ENCODE peak calls at places on chromosomes 3 and 15, in five cellular contexts. M, D, V, X and W are unnamed samples.

GRCh38 chr3:3798641-3799113 is 554 bp upstream of the LRRN1 start:
- DNase-seq in M (no peak), D (no peak), V (no peak), X (peak; percentile 35), W (no peak)

GRCh38 chr3:44555753-44556152 is 760 bp downstream of the ZKSCAN7 start:
- DNase-seq in M (no peak), D (no peak), V (no peak), X (no peak), W (no peak)

GRCh38 chr3:122681294-122682015 is 816 bp downstream of the PARP14 start:
- DNase-seq in M (no peak), D (no peak), V (peak; percentile 15), X (no peak), W (peak; percentile 48)

GRCh38 chr3:4582634-4583033 is 89.5 kb downstream of the ITPR1 start:
- DNase-seq in M (no peak), D (no peak), V (no peak), X (no peak), W (no peak)

GRCh38 chr15:89578146-89578545 is 2.9 kb downstream of the TICRR start:
- DNase-seq in M (no peak), D (no peak), V (no peak), X (no peak), W (no peak)

GRCh38 chr15:78110916-78111475 is 18.6 kb downstream of the SH2D7 start:
- DNase-seq in M (no peak), D (no peak), V (no peak), X (no peak), W (no peak)

GRCh38 chr15:34886134-34886533 is 83.4 kb downstream of the AQR start:
- DNase-seq in M (no peak), D (no peak), V (no peak), X (no peak), W (no peak)

GRCh38 chr3:160860346-160860745 is 104.3 kb downstream of the PPM1L start:
- DNase-seq in M (no peak), D (no peak), V (no peak), X (no peak), W (no peak)

GRCh38 chr3:18716821-18717220 is 291.7 kb upstream of the SATB1 start:
- DNase-seq in M (no peak), D (no peak), V (peak; percentile 72), X (no peak), W (no peak)

GRCh38 chr15:87762110-87762509 is 494.4 kb downstream of the NTRK3 start:
- DNase-seq in M (no peak), D (no peak), V (no peak), X (no peak), W (no peak)

GRCh38 chr3:48232734-48233133 is 8.2 kb upstream of the ZNF589 start:
- DNase-seq in M (peak; percentile 82), D (peak; percentile 89), V (peak; percentile 84), X (peak; percentile 77), W (peak; percentile 84)

GRCh38 chr15:90879730-90880366 is 4.5 kb upstream of the FES start:
- DNase-seq in M (no peak), D (no peak), V (no peak), X (no peak), W (no peak)

GRCh38 chr3:181722156-181722555 is 10.4 kb downstream of the SOX2 start:
- DNase-seq in M (no peak), D (no peak), V (no peak), X (no peak), W (no peak)

GRCh38 chr3:126153695-126154360 is 26.6 kb downstream of the ALDH1L1 start:
- DNase-seq in M (no peak), D (peak; percentile 66), V (no peak), X (no peak), W (no peak)

GRCh38 chr15:33852570-33852969 is 115.7 kb upstream of the CHRM5 start:
- DNase-seq in M (no peak), D (no peak), V (peak; percentile 91), X (no peak), W (no peak)

GRCh38 chr3:160921020-160921635 is 165.1 kb downstream of the PPM1L start:
- DNase-seq in M (peak; percentile 64), D (no peak), V (peak; percentile 75), X (no peak), W (peak; percentile 66)

GRCh38 chr3:140469491-140469890 is 208.4 kb upstream of the TRIM42 start:
- DNase-seq in M (no peak), D (no peak), V (peak; percentile 7), X (no peak), W (no peak)